ENCODE peak calls at places on chromosomes 5 and 9, in ten cellular contexts. W is pancreas; M is naive thymus-derived CD4-positive, alpha-beta T cell; D is trophoblast cell; H is sigmoid colon; C is HCT116; Z is tibial nerve; F is cardiac fibroblast; N is cardiac muscle cell; L is K562. B is an unnamed sample.
A peak's percentile ranks its signal among the peaks of the same experiment; 100 is the strongest.

GRCh38 chr9:129556576-129557191 is 64.2 kb downstream of the C9orf50 start:
- DNase-seq in W (no peak), M (no peak), D (no peak), H (no peak), C (no peak), Z (no peak), F (no peak), N (no peak), L (no peak), B (no peak)

GRCh38 chr5:174454464-174454863 is 269.9 kb upstream of the MSX2 start:
- DNase-seq in W (no peak), M (peak; percentile 50), D (no peak), H (no peak), C (no peak), Z (no peak), F (no peak), N (no peak), L (no peak), B (no peak)

GRCh38 chr5:131984945-131985665 is 26.4 kb downstream of the ACSL6 start:
- DNase-seq in W (no peak), M (no peak), D (no peak), H (no peak), C (no peak), Z (no peak), F (no peak), N (no peak), L (no peak), B (no peak)

GRCh38 chr9:121636411-121636865 is 15.0 kb upstream of the DAB2IP start:
- DNase-seq in W (no peak), M (no peak), D (no peak), H (peak; percentile 83), C (no peak), Z (no peak), F (peak; percentile 51), N (no peak), L (no peak), B (no peak)

GRCh38 chr9:107635137-107635802 is 145.7 kb upstream of the KLF4 start:
- DNase-seq in W (no peak), M (no peak), D (no peak), H (no peak), C (no peak), Z (no peak), F (peak; percentile 35), N (no peak), L (no peak), B (no peak)

GRCh38 chr5:109916481-109917153 is 226.9 kb downstream of the MAN2A1 start:
- DNase-seq in W (no peak), M (no peak), D (no peak), H (no peak), C (no peak), Z (no peak), F (no peak), N (no peak), L (no peak), B (no peak)

GRCh38 chr5:96807099-96807654 is 568 bp downstream of the ERAP1 start:
- DNase-seq in W (peak; percentile 86), M (no peak), D (peak; percentile 58), H (peak; percentile 89), C (no peak), Z (peak; percentile 44), F (peak; percentile 58), N (peak; percentile 81), L (peak; percentile 77), B (no peak)

GRCh38 chr5:172284275-172284971 is 859 bp upstream of the UBTD2 start:
- DNase-seq in W (no peak), M (no peak), D (no peak), H (peak; percentile 77), C (no peak), Z (peak; percentile 63), F (peak; percentile 27), N (no peak), L (peak; percentile 25), B (no peak)

GRCh38 chr5:67773439-67773988 is 442.0 kb upstream of the PIK3R1 start:
- DNase-seq in W (no peak), M (no peak), D (no peak), H (peak; percentile 69), C (peak; percentile 50), Z (no peak), F (peak; percentile 67), N (no peak), L (no peak), B (no peak)

GRCh38 chr5:67771791-67772190 is 443.8 kb upstream of the PIK3R1 start:
- DNase-seq in W (no peak), M (no peak), D (no peak), H (no peak), C (no peak), Z (no peak), F (no peak), N (no peak), L (no peak), B (no peak)

GRCh38 chr5:67771221-67771620 is 444.3 kb upstream of the PIK3R1 start:
- DNase-seq in W (no peak), M (no peak), D (no peak), H (no peak), C (no peak), Z (no peak), F (peak; percentile 20), N (no peak), L (no peak), B (no peak)

GRCh38 chr5:67774153-67774552 is 441.4 kb upstream of the PIK3R1 start:
- DNase-seq in W (no peak), M (no peak), D (no peak), H (no peak), C (no peak), Z (no peak), F (peak; percentile 69), N (no peak), L (no peak), B (no peak)

DNA sequence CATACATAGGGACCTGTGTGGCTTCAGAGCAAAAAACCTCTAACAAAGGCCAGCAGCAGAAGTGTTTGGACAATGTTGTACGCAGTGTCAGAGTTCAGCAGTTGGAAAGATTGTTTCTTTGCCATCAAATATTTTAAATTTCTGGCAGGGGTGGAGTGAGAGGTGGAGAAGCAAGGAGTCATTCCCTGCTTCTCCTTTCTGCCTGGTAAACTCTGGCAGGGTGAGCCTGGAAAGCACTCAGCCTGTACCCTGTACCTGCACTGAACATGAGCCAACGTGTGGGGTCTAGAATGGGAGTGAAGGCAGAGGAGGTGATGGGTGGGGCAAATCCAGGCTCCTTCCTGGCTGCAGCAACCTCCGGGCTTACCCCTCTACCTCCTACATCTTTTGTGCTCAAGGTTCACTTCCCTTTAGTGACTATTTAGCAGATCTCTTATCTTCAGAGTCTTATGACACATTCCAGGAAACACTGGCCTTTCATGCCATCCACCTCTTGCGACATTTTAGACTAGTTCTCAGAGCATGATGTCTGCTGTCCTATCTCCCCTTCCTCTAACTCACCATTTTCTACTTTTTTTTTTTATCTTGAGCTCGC is 445.0 kb upstream of the PIK3R1 start:
- DNase-seq in W (peak; percentile 7), M (no peak), D (peak; percentile 60), H (no peak), C (no peak), Z (no peak), F (peak; percentile 12), N (no peak), L (no peak), B (no peak)
- H3K4me3 ChIP-seq in W (no peak overlapping the region), M (no peak overlapping the region), D (no peak overlapping the region), H (no peak overlapping the region), C (no peak overlapping the region), Z (no peak overlapping the region), F (no peak overlapping the region), N (no peak overlapping the region), L (no peak overlapping the region), B (no peak overlapping the region)

GRCh38 chr9:95874989-95875304 is 544 bp upstream of the ERCC6L2 start:
- DNase-seq in W (no peak), M (peak; percentile 76), D (peak; percentile 11), H (peak; percentile 79), C (no peak), Z (peak; percentile 48), F (no peak), N (peak; percentile 34), L (peak; percentile 44), B (no peak)

GRCh38 chr9:95876138-95876444 is 600 bp downstream of the ERCC6L2 start:
- DNase-seq in W (no peak), M (no peak), D (no peak), H (no peak), C (no peak), Z (no peak), F (no peak), N (no peak), L (no peak), B (no peak)

GRCh38 chr9:95875305-95876137 is at the start of gene ERCC6L2:
- DNase-seq in W (peak; percentile 93), M (peak; percentile 90), D (peak; percentile 96), H (peak; percentile 98), C (peak; percentile 99), Z (peak; percentile 96), F (peak; percentile 99), N (peak; percentile 98), L (peak; percentile 86), B (peak; percentile 92)

GRCh38 chr9:95876595-95876994 is 1.1 kb downstream of the ERCC6L2 start:
- DNase-seq in W (no peak), M (no peak), D (no peak), H (no peak), C (no peak), Z (no peak), F (peak; percentile 33), N (peak; percentile 9), L (no peak), B (no peak)

DNA sequence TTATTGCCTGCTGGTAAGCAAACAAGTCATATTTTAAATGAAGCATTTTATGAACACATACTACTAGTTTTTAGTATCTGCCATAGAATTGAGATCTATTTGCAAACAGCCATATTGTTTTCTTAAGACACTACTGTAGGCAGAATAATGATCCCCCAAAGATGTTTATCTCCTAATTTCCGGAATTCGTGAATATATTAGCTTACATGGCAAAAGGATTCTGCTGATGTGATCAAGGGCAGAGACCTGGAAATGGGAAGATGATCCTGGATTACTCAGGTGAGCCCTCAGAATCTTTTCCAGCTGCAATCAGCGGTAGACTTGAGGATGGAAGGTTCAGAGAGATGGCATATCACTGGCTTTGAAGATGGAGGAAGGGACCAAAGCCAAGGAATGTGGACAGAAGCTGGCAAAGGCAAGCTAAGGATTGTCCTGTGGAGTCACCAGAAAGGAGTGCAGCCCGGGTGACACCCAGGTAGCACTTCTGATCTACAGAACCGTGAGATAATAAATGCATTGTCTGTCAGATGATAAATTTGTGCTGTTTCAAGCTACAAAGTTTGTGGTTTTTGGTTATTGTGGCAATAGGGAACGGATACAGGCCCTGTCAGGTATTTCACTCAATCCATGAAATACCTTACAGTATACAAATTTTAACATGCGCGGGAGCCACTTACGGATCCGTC is 1.0 kb upstream of the ERCC6L2 start:
- DNase-seq in W (no peak), M (no peak), D (no peak), H (no peak), C (no peak), Z (no peak), F (peak; percentile 11), N (no peak), L (no peak), B (no peak)
- H3K4me3 ChIP-seq in W (peak overlapping the region; percentile 80), M (no peak overlapping the region), D (peak overlapping the region; percentile 86), H (no peak overlapping the region), C (no peak overlapping the region), Z (no peak overlapping the region), F (no peak overlapping the region), N (no peak overlapping the region), L (no peak overlapping the region), B (no peak overlapping the region)

DNA sequence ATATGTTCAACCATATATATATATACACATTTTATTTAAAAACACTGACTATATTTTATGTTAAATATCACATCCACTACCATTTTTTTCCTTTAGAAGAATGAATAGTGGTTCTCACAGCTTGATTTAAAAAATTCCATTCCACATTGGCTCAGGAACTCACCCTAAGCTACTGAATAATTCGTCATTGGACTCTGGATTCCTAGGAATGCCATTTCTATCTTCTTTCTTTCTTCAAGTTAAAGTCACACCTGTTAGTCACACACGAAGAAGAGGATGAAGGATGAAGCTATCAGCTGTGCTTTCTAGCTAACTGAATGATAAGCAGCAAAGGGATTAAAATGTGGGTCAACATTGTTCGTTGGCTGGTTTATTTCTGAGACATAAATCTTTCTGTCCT is 7.9 kb downstream of the ELOVL7 start:
- DNase-seq in W (no peak), M (no peak), D (no peak), H (no peak), C (no peak), Z (no peak), F (no peak), N (no peak), L (no peak), B (no peak)
- H3K4me3 ChIP-seq in W (no peak overlapping the region), M (no peak overlapping the region), D (no peak overlapping the region), H (no peak overlapping the region), C (no peak overlapping the region), Z (no peak overlapping the region), F (no peak overlapping the region), N (no peak overlapping the region), L (no peak overlapping the region), B (no peak overlapping the region)

DNA sequence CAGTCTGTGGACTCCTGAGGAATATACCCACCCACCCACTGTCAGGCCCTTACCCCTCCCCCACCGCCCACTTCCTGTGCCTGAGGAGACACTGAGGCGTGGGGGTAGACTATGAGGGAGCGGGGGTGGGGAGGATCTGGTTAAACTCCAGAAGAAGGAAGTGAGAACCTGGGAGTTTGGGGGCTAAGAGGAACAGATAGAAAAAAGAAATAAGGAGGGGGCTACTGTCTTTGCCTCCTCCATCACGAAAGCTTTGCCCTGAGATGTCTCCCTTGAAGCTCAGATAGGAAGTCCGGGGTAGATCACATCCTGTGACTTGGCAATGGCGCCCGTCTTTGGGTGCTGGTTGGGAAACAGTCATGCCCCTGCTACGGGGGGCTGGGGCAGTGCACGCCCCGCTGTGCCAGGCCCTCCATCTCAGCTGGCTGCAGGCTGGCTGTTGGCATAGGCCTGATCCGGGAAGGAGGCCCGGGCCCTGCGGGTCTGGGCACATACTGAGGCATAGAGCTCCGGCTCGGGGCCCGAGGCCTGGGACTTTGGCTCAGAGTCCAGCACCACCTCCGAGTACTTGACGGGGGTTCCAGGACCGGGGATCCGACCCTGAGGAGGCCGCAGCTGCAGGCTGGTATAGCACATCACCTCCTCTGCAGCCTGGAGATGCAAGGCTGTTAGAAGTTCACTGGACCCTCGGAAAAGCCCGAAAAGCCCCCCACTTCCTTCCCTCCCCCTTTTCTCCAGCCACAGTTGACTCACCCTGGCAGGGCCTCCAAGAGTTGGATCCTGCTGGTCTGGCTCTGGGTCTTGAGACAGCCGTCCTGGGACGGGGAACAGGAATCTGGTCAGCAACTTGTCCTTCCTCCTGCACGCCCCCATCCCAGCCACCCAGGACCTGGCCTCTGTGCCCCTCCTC is 1.0 kb downstream of the SIT1 start:
- DNase-seq in W (no peak), M (peak; percentile 45), D (no peak), H (no peak), C (no peak), Z (no peak), F (no peak), N (no peak), L (peak; percentile 26), B (no peak)
- H3K4me3 ChIP-seq in W (no peak overlapping the region), M (peak overlapping the region; percentile 86), D (no peak overlapping the region), H (no peak overlapping the region), C (no peak overlapping the region), Z (no peak overlapping the region), F (no peak overlapping the region), N (no peak overlapping the region), L (no peak overlapping the region), B (no peak overlapping the region)